ENCODE peak calls at places on chromosomes 11 and 22, in seven cellular contexts. B, M, Y, S, W, K and X are unnamed samples.

GRCh38 chr22:20027966-20028854 is 7.3 kb downstream of the TANGO2 start:
- DNase-seq in S (peak), K (no peak), B (no peak), M (peak), Y (no peak), W (no peak), X (no peak)

GRCh38 chr22:36258750-36259619 is 6.1 kb downstream of the APOL1 start:
- DNase-seq in M (peak), K (no peak), B (no peak), Y (peak), S (peak), W (peak), X (no peak)

GRCh38 chr11:69460540-69461257 is 20.8 kb upstream of the LINC01488 start:
- DNase-seq in S (peak), M (peak), B (no peak), Y (peak), W (no peak), K (no peak), X (no peak)

GRCh38 chr11:113778111-113778910 is 1.3 kb upstream of the CLDN25 start:
- DNase-seq in W (no peak), S (peak), K (no peak), Y (peak), B (peak), M (peak), X (peak)

GRCh38 chr11:107929611-107930200 is 1.5 kb downstream of the RAB39A start:
- DNase-seq in S (no peak), Y (peak), B (peak), W (peak), K (no peak), M (no peak), X (peak)

GRCh38 chr11:110173775-110174644 is 80.8 kb downstream of the ZC3H12C start:
- DNase-seq in K (peak), B (no peak), Y (peak), S (peak), M (peak), W (peak), X (no peak)

GRCh38 chr11:79425463-79425862 is 15.4 kb downstream of the TENM4 start:
- DNase-seq in K (no peak), Y (no peak), M (no peak), B (no peak), S (no peak), W (no peak), X (no peak)

GRCh38 chr11:62445314-62445740 is 26.5 kb downstream of the SCGB1A1 start:
- DNase-seq in S (no peak), M (peak), K (no peak), Y (peak), W (no peak), B (no peak), X (no peak)

GRCh38 chr22:17074648-17075002 is 10.2 kb upstream of the IL17RA start:
- DNase-seq in Y (peak), S (peak), W (no peak), K (no peak), M (peak), B (no peak), X (no peak)

GRCh38 chr11:110184974-110185597 is 91.9 kb downstream of the ZC3H12C start:
- DNase-seq in Y (peak), M (peak), S (peak), K (no peak), W (no peak), B (peak), X (peak)

GRCh38 chr22:36245805-36246356 is 6.6 kb upstream of the APOL2 start:
- DNase-seq in K (no peak), S (no peak), B (no peak), W (no peak), M (no peak), Y (no peak), X (no peak)

GRCh38 chr11:133619397-133619796 is 87.1 kb upstream of the OPCML start:
- DNase-seq in Y (no peak), K (no peak), B (peak), S (no peak), W (no peak), M (no peak), X (no peak)

GRCh38 chr22:44375451-44375850 is 62.7 kb upstream of the SHISAL1 start:
- DNase-seq in S (no peak), K (no peak), W (no peak), B (no peak), Y (no peak), M (peak), X (no peak)

GRCh38 chr11:116207781-116208180 is 565.0 kb downstream of the BUD13 start:
- DNase-seq in Y (no peak), K (no peak), M (no peak), B (no peak), W (no peak), S (no peak), X (no peak)

GRCh38 chr11:93131709-93132108 is 66.1 kb downstream of the SLC36A4 start:
- DNase-seq in K (no peak), M (peak), Y (no peak), B (no peak), S (no peak), W (no peak), X (no peak)

GRCh38 chr11:130490682-130491449 is 42.4 kb downstream of the ADAMTS15 start:
- DNase-seq in M (no peak), K (no peak), W (no peak), S (no peak), Y (no peak), B (no peak), X (no peak)

GRCh38 chr11:73340164-73340563 is 32.1 kb downstream of the ARHGEF17 start:
- DNase-seq in Y (no peak), K (no peak), S (no peak), B (no peak), M (no peak), W (no peak), X (no peak)

GRCh38 chr11:72075109-72075508 is 5.2 kb downstream of the NUMA1 start:
- DNase-seq in W (no peak), M (peak), K (no peak), Y (no peak), B (no peak), S (no peak), X (no peak)